ENCODE peak calls at places on chromosomes 12 and 14, in seven cellular contexts. M is posterior cingulate gyrus, B is Karpas-422, J is NCI-H774, R is ELR, Q is A549, Y is DMS53. P is an unnamed sample.

GRCh38 chr14:97713023-97713422 is 915.8 kb downstream of the VRK1 start:
- DNase-seq in Y (peak), Q (peak), M (no peak), R (peak), B (no peak), J (no peak), P (no peak)

GRCh38 chr12:97837401-97837800 is 374.8 kb downstream of the RMST start:
- DNase-seq in Q (no peak), M (no peak), Y (peak), J (no peak), R (peak), B (no peak), P (no peak)

GRCh38 chr12:71166280-71166679 is 8.5 kb upstream of the TSPAN8 start:
- DNase-seq in R (no peak), J (no peak), B (no peak), Y (no peak), M (no peak), Q (no peak), P (no peak)

GRCh38 chr12:39123580-39123979 is 218.2 kb upstream of the CPNE8 start:
- DNase-seq in Y (no peak), M (no peak), Q (no peak), B (no peak), R (no peak), J (no peak), P (no peak)

GRCh38 chr14:103518416-103519042 is 4.1 kb downstream of the CKB start:
- DNase-seq in M (peak), R (peak), B (peak), J (peak), Q (peak), Y (peak), P (peak)

GRCh38 chr14:105505101-105505500 is 14.1 kb downstream of the TEDC1 start:
- DNase-seq in Y (no peak), M (no peak), Q (no peak), J (no peak), R (no peak), B (no peak), P (no peak)

GRCh38 chr12:27785882-27786570 is 6.0 kb upstream of the MANSC4 start:
- DNase-seq in Y (peak), Q (no peak), R (peak), M (no peak), J (no peak), B (no peak), P (no peak)

GRCh38 chr14:77603654-77604270 is 12.7 kb downstream of the SPTLC2 start:
- DNase-seq in J (no peak), R (no peak), B (no peak), Q (peak), M (no peak), Y (peak), P (no peak)

GRCh38 chr12:98275131-98275475 is 240.3 kb upstream of the TMPO start:
- DNase-seq in R (no peak), Y (no peak), M (no peak), J (no peak), Q (no peak), B (no peak), P (no peak)

GRCh38 chr12:120659151-120659525 is 18.7 kb downstream of the CABP1 start:
- DNase-seq in R (no peak), Y (peak), M (no peak), J (no peak), Q (no peak), B (no peak), P (no peak)